ENCODE peak calls at places on chromosomes 7 and 10, in seven cellular contexts. Y is kidney, T is heart left ventricle, A is HFF-Myc, L is fibroblast of pulmonary artery, R is pancreas, X is thoracic aorta. V is an unnamed sample.

GRCh38 chr7:128003787-128004186 is 27.4 kb downstream of the LRRC4 start:
- DNase-seq in Y (no peak), T (no peak), A (no peak), L (no peak), R (no peak), X (no peak), V (no peak)

GRCh38 chr10:87764072-87764934 is 53.7 kb downstream of the ATAD1 start:
- DNase-seq in Y (no peak), T (no peak), A (no peak), L (no peak), R (no peak), X (no peak), V (no peak)

GRCh38 chr10:5831446-5831782 is 18.2 kb upstream of the GDI2 start:
- DNase-seq in Y (peak), T (no peak), A (no peak), L (no peak), R (no peak), X (no peak), V (no peak)

GRCh38 chr7:149714910-149715471 is 58.4 kb downstream of the ZNF467 start:
- DNase-seq in Y (no peak), T (no peak), A (no peak), L (no peak), R (no peak), X (no peak), V (no peak)

GRCh38 chr7:18653381-18654155 is 158.0 kb downstream of the HDAC9 start:
- DNase-seq in Y (no peak), T (no peak), A (no peak), L (no peak), R (no peak), X (no peak), V (no peak)

GRCh38 chr10:62726142-62726541 is 78.4 kb upstream of the ADO start:
- DNase-seq in Y (no peak), T (no peak), A (no peak), L (no peak), R (no peak), X (no peak), V (no peak)

GRCh38 chr10:21530616-21531015 is 3.4 kb upstream of the MLLT10 start:
- DNase-seq in Y (no peak), T (no peak), A (no peak), L (no peak), R (no peak), X (no peak), V (no peak)

GRCh38 chr7:52233248-52233647 is 802.2 kb upstream of the POM121L12 start:
- DNase-seq in Y (no peak), T (no peak), A (no peak), L (no peak), R (no peak), X (no peak), V (no peak)

GRCh38 chr10:132192076-132192975 is 5.6 kb downstream of the DPYSL4 start:
- DNase-seq in Y (no peak), T (peak), A (no peak), L (no peak), R (no peak), X (no peak), V (no peak)

GRCh38 chr7:157151626-157152339 is 13.1 kb downstream of the UBE3C start:
- DNase-seq in Y (no peak), T (no peak), A (no peak), L (no peak), R (no peak), X (no peak), V (no peak)

GRCh38 chr7:70098905-70099672 is 500.8 kb downstream of the AUTS2 start:
- DNase-seq in Y (no peak), T (no peak), A (no peak), L (no peak), R (no peak), X (no peak), V (no peak)

GRCh38 chr7:14013880-14014279 is 24.4 kb upstream of the ETV1 start:
- DNase-seq in Y (no peak), T (no peak), A (no peak), L (no peak), R (no peak), X (no peak), V (no peak)

GRCh38 chr10:132001238-132001977 is 19.7 kb upstream of the BNIP3 start:
- DNase-seq in Y (no peak), T (no peak), A (no peak), L (peak), R (no peak), X (no peak), V (no peak)

GRCh38 chr7:14125998-14126397 is 136.5 kb upstream of the ETV1 start:
- DNase-seq in Y (no peak), T (no peak), A (no peak), L (peak), R (no peak), X (no peak), V (no peak)

GRCh38 chr10:80199828-80200227 is 5.5 kb downstream of the ANXA11 start:
- DNase-seq in Y (no peak), T (no peak), A (no peak), L (peak), R (no peak), X (no peak), V (no peak)

GRCh38 chr10:58531084-58531695 is 18.5 kb downstream of the BICC1 start:
- DNase-seq in Y (no peak), T (no peak), A (peak), L (peak), R (peak), X (no peak), V (no peak)

GRCh38 chr7:43650457-43651052 is 67.6 kb downstream of the STK17A start:
- DNase-seq in Y (no peak), T (no peak), A (no peak), L (peak), R (no peak), X (no peak), V (no peak)

GRCh38 chr10:48470115-48470892 is 134.6 kb downstream of the ARHGAP22 start:
- DNase-seq in Y (peak), T (no peak), A (no peak), L (peak), R (peak), X (no peak), V (no peak)

DNA sequence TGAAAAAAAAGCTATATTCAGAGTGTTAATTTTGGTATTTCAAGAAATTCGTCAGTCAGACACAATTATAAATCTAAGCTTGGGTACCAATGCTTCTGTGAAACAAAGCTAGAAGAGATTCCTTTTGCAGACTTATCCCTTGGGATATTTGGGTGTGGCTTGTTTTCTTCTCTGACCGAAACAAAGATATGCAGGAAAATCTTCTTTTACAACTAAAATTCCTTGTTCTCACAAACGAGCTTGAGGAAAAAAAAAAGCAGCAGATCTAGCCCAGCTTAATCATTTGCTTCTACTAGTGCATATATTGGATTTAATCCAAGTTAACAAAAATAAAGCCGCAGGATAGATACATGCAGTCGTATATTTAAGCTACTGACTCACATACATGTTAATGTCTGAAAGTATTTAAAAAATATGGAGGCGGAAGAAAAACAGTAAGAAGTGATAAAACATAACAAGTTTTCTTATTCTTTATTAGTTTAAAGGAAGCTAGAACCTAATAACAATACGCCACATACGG is 104.2 kb downstream of the PRTFDC1 start:
- DNase-seq in Y (no peak), T (no peak), A (no peak), L (no peak), R (no peak), X (no peak), V (no peak)
- H3K4me3 ChIP-seq in Y (no peak), T (no peak), A (no peak), L (no peak), R (no peak), X (no peak), V (no peak)

GRCh38 chr10:119545310-119545709 is 2.8 kb upstream of the RGS10 start:
- DNase-seq in Y (no peak), T (no peak), A (no peak), L (no peak), R (no peak), X (no peak), V (no peak)

GRCh38 chr10:119542990-119543813 is 683 bp upstream of the RGS10 start:
- DNase-seq in Y (peak), T (peak), A (no peak), L (peak), R (peak), X (no peak), V (peak)

GRCh38 chr10:119542357-119542989 is at the start of gene RGS10:
- DNase-seq in Y (peak), T (peak), A (no peak), L (peak), R (peak), X (no peak), V (peak)

GRCh38 chr10:119546009-119546408 is 3.5 kb upstream of the RGS10 start:
- DNase-seq in Y (no peak), T (no peak), A (no peak), L (no peak), R (no peak), X (no peak), V (no peak)

DNA sequence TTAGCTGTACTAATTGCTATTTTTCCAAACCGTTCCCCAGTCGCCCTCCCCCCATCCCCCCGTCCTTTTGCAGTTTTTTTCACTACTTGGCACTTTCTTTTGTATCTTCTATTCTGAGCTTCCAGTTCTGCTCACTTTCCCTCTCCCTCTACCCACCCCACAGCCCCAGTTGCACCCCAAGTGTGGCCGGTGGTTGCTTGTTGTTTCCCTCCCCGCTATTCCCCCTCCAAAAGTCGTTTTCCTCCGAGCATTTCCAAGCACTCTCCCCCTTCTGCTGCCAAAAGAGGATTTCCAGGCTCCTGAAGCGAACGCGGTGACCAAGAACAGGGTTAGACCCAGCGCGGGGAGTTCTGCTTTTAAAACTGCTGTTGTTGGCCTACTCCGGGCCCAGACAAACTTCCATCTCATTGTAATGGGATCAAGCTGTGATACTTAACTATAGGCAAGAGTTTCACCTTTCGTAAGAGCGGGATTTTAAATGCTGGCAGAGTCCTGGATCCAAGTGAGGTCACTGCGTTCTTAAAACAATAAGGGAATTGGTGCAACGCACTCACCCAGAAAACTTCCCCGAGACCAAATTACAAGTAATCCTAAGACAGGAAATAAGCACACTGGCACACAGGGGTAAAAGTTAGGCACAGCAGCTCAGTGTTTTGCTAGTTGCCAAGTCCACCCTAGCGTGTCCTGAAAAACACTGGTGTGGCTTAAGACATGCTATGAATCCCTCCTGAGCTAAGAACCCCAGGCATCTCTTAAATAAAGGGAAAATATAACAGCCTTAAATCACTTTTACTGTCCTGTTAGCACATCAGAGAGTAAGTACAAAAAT is 1.5 kb upstream of the RGS10 start:
- DNase-seq in Y (no peak), T (no peak), A (no peak), L (no peak), R (no peak), X (no peak), V (no peak)
- H3K4me3 ChIP-seq in Y (peak), T (no peak), A (peak), L (no peak), R (no peak), X (peak), V (no peak)

GRCh38 chr10:11074536-11075267 is 57.0 kb downstream of the CELF2 start:
- DNase-seq in Y (no peak), T (no peak), A (no peak), L (no peak), R (no peak), X (no peak), V (no peak)
- H3K4me3 ChIP-seq in Y (no peak), T (no peak), A (no peak), L (no peak), R (no peak), X (no peak), V (no peak)

GRCh38 chr7:66507764-66508296 is 120.9 kb upstream of the KCTD7 start:
- DNase-seq in Y (peak), T (no peak), A (no peak), L (no peak), R (no peak), X (no peak), V (no peak)

GRCh38 chr7:66505531-66506451 is 122.9 kb upstream of the KCTD7 start:
- DNase-seq in Y (peak), T (peak), A (no peak), L (no peak), R (peak), X (no peak), V (no peak)

GRCh38 chr7:66504131-66504530 is 124.5 kb upstream of the KCTD7 start:
- DNase-seq in Y (no peak), T (no peak), A (no peak), L (no peak), R (no peak), X (no peak), V (no peak)

GRCh38 chr7:66505009-66505408 is 123.7 kb upstream of the KCTD7 start:
- DNase-seq in Y (peak), T (peak), A (no peak), L (no peak), R (no peak), X (no peak), V (no peak)

DNA sequence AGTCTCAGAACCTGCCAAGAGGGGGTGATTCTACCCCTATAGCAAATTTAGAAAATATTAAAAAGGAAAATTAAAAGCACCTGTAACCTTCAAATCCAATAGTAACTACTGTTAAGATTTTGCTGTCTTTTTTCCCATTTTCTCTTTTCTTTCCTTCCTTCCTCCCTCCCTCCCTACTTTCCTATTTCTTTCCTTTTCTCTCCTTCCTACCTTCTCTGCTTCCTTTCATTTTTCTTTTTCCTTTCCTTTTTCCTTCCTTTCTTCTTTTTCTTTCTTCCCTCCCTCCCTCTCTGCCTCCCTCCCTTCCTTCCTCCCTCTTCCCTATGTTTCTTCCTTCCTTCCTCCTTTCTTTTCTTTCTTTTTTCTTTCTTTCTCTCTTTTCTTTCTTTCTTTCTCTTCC is 120.2 kb upstream of the KCTD7 start:
- DNase-seq in Y (no peak), T (no peak), A (no peak), L (no peak), R (no peak), X (no peak), V (no peak)
- H3K4me3 ChIP-seq in Y (no peak), T (no peak), A (no peak), L (no peak), R (no peak), X (no peak), V (no peak)

GRCh38 chr7:7567898-7568531 is 1.3 kb downstream of the MIOS start:
- DNase-seq in Y (no peak), T (no peak), A (no peak), L (no peak), R (no peak), X (no peak), V (no peak)
- H3K4me3 ChIP-seq in Y (peak), T (peak), A (peak), L (peak), R (peak), X (peak), V (no peak)

DNA sequence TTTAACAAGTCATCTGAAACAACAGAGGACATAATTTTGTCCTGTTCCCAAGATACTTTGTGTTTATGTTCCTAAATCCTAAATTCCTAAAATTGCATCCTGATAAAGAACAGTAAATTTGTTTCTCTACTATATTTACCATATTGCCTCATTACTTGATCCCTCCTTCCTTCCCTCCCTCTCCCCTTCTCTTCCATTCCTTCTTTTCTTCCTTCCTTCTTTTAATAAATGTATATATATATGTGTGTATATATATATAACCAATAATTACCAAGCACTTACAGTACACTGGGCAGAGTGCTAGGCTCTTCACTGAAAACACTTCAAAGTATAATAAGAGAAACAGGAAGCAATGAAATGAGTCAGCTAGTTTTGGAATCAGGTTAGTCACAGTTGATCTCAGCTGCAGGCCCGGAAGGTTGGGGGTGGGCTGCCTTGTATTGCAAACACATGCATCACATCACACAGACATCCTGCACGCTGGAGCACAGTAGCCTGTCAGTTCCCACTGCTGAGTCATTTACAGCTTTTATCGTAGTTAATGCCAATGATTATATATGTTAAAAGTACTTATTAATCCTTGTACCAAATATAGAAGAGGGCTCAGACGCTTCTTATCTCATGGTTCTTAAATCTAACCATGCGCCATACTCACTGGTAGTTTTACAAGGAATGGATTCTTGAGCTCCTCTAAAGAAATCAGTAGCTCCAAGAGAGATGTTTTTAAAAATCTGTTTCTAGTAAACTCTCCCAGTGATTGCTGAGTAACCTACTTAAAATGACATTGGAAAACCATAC is 551.7 kb downstream of the GRM8 start:
- DNase-seq in Y (peak), T (no peak), A (peak), L (peak), R (no peak), X (no peak), V (no peak)
- H3K4me3 ChIP-seq in Y (no peak), T (no peak), A (no peak), L (peak), R (no peak), X (no peak), V (no peak)

GRCh38 chr10:98636921-98637329 is 190.2 kb upstream of the HPS1 start:
- DNase-seq in Y (no peak), T (no peak), A (no peak), L (no peak), R (no peak), X (no peak), V (no peak)

GRCh38 chr10:98628241-98628640 is 181.5 kb upstream of the HPS1 start:
- DNase-seq in Y (no peak), T (no peak), A (no peak), L (no peak), R (no peak), X (no peak), V (no peak)

DNA sequence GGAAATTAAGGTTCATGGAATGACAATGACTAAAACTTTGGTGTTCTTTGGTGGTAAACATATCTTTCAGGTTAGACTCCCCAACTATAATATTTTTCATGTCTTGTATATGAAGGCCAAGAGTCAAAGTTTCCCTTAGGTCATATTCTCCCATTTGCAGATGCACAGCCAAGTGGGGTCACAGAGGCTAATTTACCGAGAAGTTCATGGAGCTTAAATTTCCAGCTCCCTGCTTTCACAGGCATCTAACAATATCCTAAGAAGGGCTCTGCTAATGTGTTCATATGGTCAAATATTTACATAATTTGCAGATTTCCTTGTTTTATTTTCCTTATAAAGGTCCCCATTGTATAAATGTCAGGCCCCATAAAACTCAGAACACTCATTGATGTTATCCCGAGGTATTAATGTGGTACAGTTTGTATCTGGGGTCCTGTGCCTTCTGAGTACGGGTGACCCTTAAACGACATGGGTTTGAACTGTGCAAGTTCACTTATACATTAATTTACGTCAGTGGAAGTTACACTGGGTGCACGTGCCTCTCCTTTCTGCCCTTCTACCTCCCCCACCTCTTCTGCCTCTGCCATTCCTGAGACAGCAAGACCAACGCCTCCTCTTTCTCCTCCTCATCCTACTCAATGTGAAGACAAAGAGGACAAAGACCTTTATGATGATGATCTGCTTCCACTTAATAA is 185.9 kb upstream of the HPS1 start:
- DNase-seq in Y (no peak), T (no peak), A (no peak), L (no peak), R (no peak), X (no peak), V (no peak)
- H3K4me3 ChIP-seq in Y (no peak), T (no peak), A (no peak), L (no peak), R (no peak), X (no peak), V (no peak)

GRCh38 chr7:16880469-16881034 is 1.2 kb downstream of the AGR3 start:
- DNase-seq in Y (no peak), T (no peak), A (no peak), L (no peak), R (no peak), X (no peak), V (no peak)
- H3K4me3 ChIP-seq in Y (no peak), T (no peak), A (no peak), L (no peak), R (no peak), X (no peak), V (no peak)

V was measured in lower leg skin.